ENCODE peak calls at places on chromosome 22, in six cellular contexts. W is right lobe of liver, O is heart right ventricle, S is tibial nerve, I is spleen, A is suprapubic skin. Y is an unnamed sample. For H3K4me1 and H3K27me3, the result is how much of the 10 kb centered on the place peaks cover.

GRCh38 chr22:46538816-46539163 is 1.4 kb upstream of the CELSR1 start:
- DNase-seq in S (no peak), I (no peak), O (no peak), W (no peak), A (no peak), Y (no peak)

GRCh38 chr22:37633082-37633692 is 6.3 kb upstream of the SH3BP1 start:
- DNase-seq in A (peak), S (no peak), W (no peak), O (no peak), I (peak), Y (no peak)

GRCh38 chr22:36374603-36375024 is 13.2 kb downstream of the MYH9 start:
- DNase-seq in S (no peak), I (no peak), A (no peak), W (no peak), O (no peak), Y (peak)

GRCh38 chr22:40960137-40960536 is 9.0 kb downstream of the RBX1 start:
- DNase-seq in W (no peak), S (no peak), A (no peak), I (no peak), O (no peak), Y (no peak)

GRCh38 chr22:23716811-23717801 is 26.3 kb downstream of the RGL4 start:
- DNase-seq in O (peak), S (peak), I (peak), A (peak), W (peak), Y (peak)

GRCh38 chr22:45120931-45121330 is 42.8 kb upstream of the NUP50 start:
- DNase-seq in O (no peak), S (no peak), A (no peak), W (no peak), I (no peak), Y (no peak)

GRCh38 chr22:46001426-46002106 is 24.6 kb upstream of the WNT7B start:
- DNase-seq in O (no peak), A (peak), W (no peak), S (no peak), I (peak), Y (no peak)

GRCh38 chr22:32619614-32620426 is 145.2 kb downstream of the FBXO7 start:
- DNase-seq in A (no peak), W (peak), O (peak), I (peak), S (peak), Y (peak)

GRCh38 chr22:38262051-38262795 is 10.6 kb downstream of the TMEM184B start:
- DNase-seq in W (peak), O (peak), S (no peak), A (no peak), I (peak), Y (peak)

GRCh38 chr22:28018461-28018927 is 99.4 kb upstream of the PITPNB start:
- DNase-seq in A (peak), S (no peak), I (peak), W (peak), O (no peak), Y (no peak)

GRCh38 chr22:31488988-31489617 is 539 bp downstream of the EIF4ENIF1 start:
- DNase-seq in S (no peak), O (peak), I (peak), W (peak), A (peak), Y (no peak)

GRCh38 chr22:46049726-46050450 is 72.9 kb upstream of the WNT7B start:
- DNase-seq in A (peak), O (no peak), S (no peak), W (peak), I (peak), Y (no peak)

GRCh38 chr22:45302047-45302446 is 7.7 kb upstream of the FAM118A start:
- DNase-seq in O (no peak), S (no peak), A (no peak), W (no peak), I (no peak), Y (no peak)

GRCh38 chr22:33020721-33021120 is 37.5 kb downstream of the SYN3 start:
- DNase-seq in I (no peak), W (no peak), O (no peak), A (no peak), S (no peak), Y (no peak)

GRCh38 chr22:37990302-37990701 is 5.9 kb upstream of the SOX10 start:
- DNase-seq in O (peak), A (no peak), I (no peak), S (no peak), W (no peak), Y (no peak)

GRCh38 chr22:49331223-49331815 is 496.4 kb downstream of the BRD1 start:
- DNase-seq in W (peak), I (peak), A (peak), O (no peak), S (no peak), Y (no peak)

GRCh38 chr22:42643632-42644421 is 3.4 kb upstream of the ATP5MGL start:
- DNase-seq in A (no peak), W (no peak), O (no peak), I (no peak), S (no peak), Y (no peak)

GRCh38 chr22:42642801-42643631 is 2.6 kb upstream of the ATP5MGL start:
- DNase-seq in W (no peak), O (no peak), S (no peak), I (no peak), A (no peak), Y (no peak)

GRCh38 chr22:42645938-42646568 is 3.1 kb downstream of the CYB5R3 start:
- DNase-seq in O (no peak), A (no peak), I (no peak), S (no peak), W (peak), Y (no peak)

GRCh38 chr22:42645341-42645937 is 3.8 kb downstream of the CYB5R3 start:
- DNase-seq in A (no peak), O (no peak), W (no peak), S (no peak), I (no peak), Y (no peak)

GRCh38 chr22:42644422-42645340 is 4.3 kb upstream of the ATP5MGL start:
- DNase-seq in I (no peak), O (peak), W (no peak), A (no peak), S (peak), Y (no peak)
- H3K4me1 ChIP-seq in I (half or more), O (half or more), W (half or more), A (half or more), S (half or more), Y (under half)

GRCh38 chr22:29203883-29204282 is 1.8 kb upstream of the EMID1 start:
- DNase-seq in S (no peak), O (no peak), A (no peak), I (peak), W (no peak), Y (no peak)

GRCh38 chr22:29203456-29203855 is 2.2 kb upstream of the EMID1 start:
- DNase-seq in W (no peak), S (no peak), A (no peak), O (no peak), I (peak), Y (no peak)

GRCh38 chr22:29200901-29201300 is 4.8 kb upstream of the EMID1 start:
- DNase-seq in A (no peak), O (no peak), S (no peak), W (no peak), I (no peak), Y (no peak)

GRCh38 chr22:29201722-29202230 is 3.9 kb upstream of the EMID1 start:
- DNase-seq in W (no peak), S (no peak), I (no peak), O (no peak), A (no peak), Y (no peak)

GRCh38 chr22:29202231-29203192 is 3.2 kb upstream of the EMID1 start:
- DNase-seq in O (peak), W (peak), S (peak), A (no peak), I (peak), Y (no peak)
- TF ChIP-seq CTCF in O (peak), W (peak), S (no peak), A (no peak), I (no peak), Y (peak)

GRCh38 chr22:17597217-17597616 is 31.3 kb downstream of the ATP6V1E1 start:
- DNase-seq in A (no peak), I (no peak), S (no peak), W (no peak), O (no peak), Y (no peak)
- H3K27me3 ChIP-seq in A (under half), I (under half), S (under half), W (under half), O (under half), Y (under half)

GRCh38 chr22:43393845-43394474 is 17.9 kb upstream of the MPPED1 start:
- DNase-seq in S (no peak), A (no peak), O (no peak), I (peak), W (no peak), Y (no peak)

GRCh38 chr22:43392385-43392989 is 19.3 kb upstream of the MPPED1 start:
- DNase-seq in S (no peak), A (peak), O (no peak), I (no peak), W (no peak), Y (no peak)

GRCh38 chr22:43391306-43391705 is 20.5 kb upstream of the MPPED1 start:
- DNase-seq in W (peak), A (no peak), S (no peak), O (no peak), I (no peak), Y (no peak)

GRCh38 chr22:43395296-43395695 is 16.5 kb upstream of the MPPED1 start:
- DNase-seq in S (no peak), W (no peak), A (no peak), O (no peak), I (no peak), Y (no peak)

GRCh38 chr22:43393132-43393844 is 18.5 kb upstream of the MPPED1 start:
- DNase-seq in I (no peak), A (peak), O (no peak), W (no peak), S (no peak), Y (no peak)
- H3K4me1 ChIP-seq in I (under half), A (under half), O (under half), W (half or more), S (under half), Y (under half)

GRCh38 chr22:50621948-50622722 is 5.8 kb downstream of the ARSA start:
- DNase-seq in A (peak), O (no peak), I (peak), S (no peak), W (no peak), Y (peak)
- TF ChIP-seq CTCF in A (no peak), O (no peak), I (no peak), S (no peak), W (peak), Y (peak)

DNA sequence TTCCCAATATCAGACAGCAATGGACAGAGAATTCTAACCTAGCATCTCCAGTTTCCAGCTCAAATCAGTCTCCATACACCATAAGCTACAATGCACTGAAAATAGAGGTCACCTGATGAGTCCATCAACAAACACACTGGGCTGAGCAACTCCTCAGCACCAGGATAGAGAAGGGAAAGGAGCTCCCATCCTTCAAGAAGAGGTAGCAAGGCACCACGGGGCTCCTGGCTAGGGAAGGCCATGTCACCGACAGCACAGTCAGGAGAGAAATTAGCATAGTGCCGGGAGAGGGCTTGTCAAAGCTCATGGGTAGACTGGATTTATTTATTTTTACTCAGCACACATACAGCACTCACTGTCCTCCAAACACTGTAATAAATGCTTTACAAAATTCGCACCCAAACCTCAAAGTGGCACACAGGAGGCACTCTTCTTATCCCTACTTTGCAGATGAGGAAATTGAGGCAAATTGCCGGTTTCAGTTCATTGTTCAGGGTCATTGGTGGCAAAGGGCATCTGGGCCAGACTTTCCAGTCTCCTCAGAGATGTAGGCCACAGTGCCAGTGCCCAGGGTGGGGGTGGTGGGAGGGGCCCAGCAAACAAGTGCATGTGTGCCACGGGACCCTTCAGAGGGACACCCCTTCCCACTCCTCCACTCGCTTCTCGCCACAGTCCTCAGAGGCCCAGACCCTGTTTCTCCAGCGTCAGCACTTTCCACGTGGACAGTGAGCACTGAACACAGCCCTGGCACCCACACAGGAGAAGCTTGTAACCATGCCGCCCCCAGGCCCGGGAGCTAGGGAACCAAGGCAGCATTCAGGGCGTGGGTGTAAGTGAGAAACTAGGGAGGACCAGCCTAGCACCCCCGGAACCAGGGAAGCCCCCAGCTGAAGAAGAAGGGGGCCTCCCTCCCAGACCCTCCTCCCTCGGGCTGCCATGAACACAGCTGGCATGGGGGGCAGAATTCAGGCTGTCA is 1417.4 kb downstream of the TBC1D22A start:
- DNase-seq in S (no peak), A (no peak), W (no peak), I (no peak), O (no peak), Y (no peak)
- H3K27me3 ChIP-seq in S (under half), A (under half), W (under half), I (under half), O (under half), Y (under half)

GRCh38 chr22:19789828-19790227 is 29.2 kb downstream of the TBX1 start:
- DNase-seq in S (no peak), O (no peak), W (no peak), I (peak), A (no peak), Y (no peak)

GRCh38 chr22:19793161-19793560 is 32.6 kb downstream of the TBX1 start:
- DNase-seq in I (no peak), O (no peak), W (no peak), S (no peak), A (no peak), Y (no peak)

GRCh38 chr22:19791894-19792293 is 31.3 kb downstream of the TBX1 start:
- DNase-seq in S (no peak), I (no peak), W (no peak), A (no peak), O (no peak), Y (no peak)

GRCh38 chr22:19789406-19789805 is 28.8 kb downstream of the TBX1 start:
- DNase-seq in A (no peak), S (no peak), W (no peak), O (peak), I (peak), Y (no peak)

DNA sequence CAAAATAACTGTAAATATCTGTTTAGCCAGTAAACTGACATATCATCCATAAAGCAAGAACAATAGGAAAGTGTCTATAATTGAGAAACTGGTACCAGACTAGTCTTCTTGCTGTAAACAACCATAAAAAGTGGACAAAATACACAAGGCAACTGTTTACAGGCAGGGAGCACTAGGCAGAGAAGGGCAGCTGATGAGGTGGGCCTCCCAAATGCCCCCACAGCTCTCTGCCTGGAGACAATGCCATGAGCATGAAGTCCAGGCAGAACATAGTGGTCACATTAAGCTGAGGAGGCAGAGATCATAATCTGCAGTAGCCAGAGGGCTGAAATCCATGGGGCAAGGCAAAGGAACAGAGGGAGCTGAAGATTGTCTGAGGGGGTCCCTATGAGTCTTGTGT is 30.7 kb downstream of the TBX1 start:
- DNase-seq in S (no peak), A (no peak), I (no peak), W (no peak), O (no peak), Y (no peak)
- H3K4me1 ChIP-seq in S (under half), A (under half), I (under half), W (under half), O (under half), Y (under half)

GRCh38 chr22:25051073-25051472 is 98.6 kb downstream of the KIAA1671 start:
- DNase-seq in A (no peak), W (no peak), I (no peak), S (no peak), O (no peak), Y (no peak)
- TF ChIP-seq CTCF in A (no peak), W (no peak), I (no peak), S (no peak), O (no peak), Y (peak)

GRCh38 chr22:50739894-50740293 is 1.9 kb downstream of the ACR start:
- DNase-seq in S (no peak), I (peak), W (no peak), A (no peak), O (no peak), Y (no peak)

GRCh38 chr22:50738649-50739227 is 734 bp downstream of the ACR start:
- DNase-seq in S (no peak), O (no peak), W (no peak), A (peak), I (peak), Y (no peak)

GRCh38 chr22:50737728-50738648 is at the start of gene ACR:
- DNase-seq in O (no peak), W (no peak), I (peak), A (peak), S (no peak), Y (no peak)

GRCh38 chr22:50735739-50736030 is 2.3 kb upstream of the ACR start:
- DNase-seq in I (no peak), O (no peak), A (no peak), S (no peak), W (no peak), Y (no peak)

DNA sequence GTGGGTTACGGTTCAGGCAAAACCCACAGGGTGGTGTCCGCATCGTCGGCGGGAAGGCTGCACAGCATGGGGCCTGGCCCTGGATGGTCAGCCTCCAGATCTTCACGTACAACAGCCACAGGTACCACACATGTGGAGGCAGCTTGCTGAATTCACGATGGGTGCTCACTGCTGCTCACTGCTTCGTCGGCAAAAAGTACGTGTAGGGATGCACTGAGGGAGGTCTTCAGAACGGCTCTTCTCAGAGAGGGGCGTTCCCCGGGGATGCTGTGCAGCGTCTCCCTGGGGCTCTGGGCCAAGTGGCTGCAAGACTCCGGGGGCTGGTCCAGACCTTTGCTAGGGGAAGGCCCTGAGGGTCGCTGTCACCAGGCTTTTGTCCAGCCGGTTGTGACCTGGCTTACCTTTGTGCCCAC is 1.3 kb downstream of the ACR start:
- DNase-seq in S (no peak), I (peak), W (no peak), O (no peak), A (peak), Y (no peak)
- H3K27me3 ChIP-seq in S (under half), I (under half), W (under half), O (under half), A (under half), Y (under half)

Y was measured in foreskin keratinocyte.